ENCODE peak calls at places on chromosome 13, in seven cellular contexts. M, F, G, U, D, J and N are unnamed samples.

GRCh38 chr13:53357582-53357981 is 329.0 kb downstream of the OLFM4 start:
- DNase-seq in M (no peak), F (no peak), G (no peak), U (no peak), D (no peak), J (no peak), N (no peak)

GRCh38 chr13:57409656-57410055 is 221.9 kb upstream of the PCDH17 start:
- DNase-seq in M (no peak), F (no peak), G (no peak), U (no peak), D (no peak), J (no peak), N (no peak)

GRCh38 chr13:25200783-25201182 is 28.7 kb upstream of the AMER2 start:
- DNase-seq in M (no peak), F (no peak), G (no peak), U (peak), D (no peak), J (no peak), N (no peak)

GRCh38 chr13:28637714-28638355 is 21.1 kb upstream of the POMP start:
- DNase-seq in M (no peak), F (no peak), G (no peak), U (no peak), D (no peak), J (no peak), N (no peak)

GRCh38 chr13:97109841-97110492 is 112.2 kb upstream of the MBNL2 start:
- DNase-seq in M (peak), F (peak), G (peak), U (peak), D (peak), J (peak), N (no peak)

GRCh38 chr13:22883262-22883840 is 297.4 kb upstream of the SGCG start:
- DNase-seq in M (no peak), F (no peak), G (no peak), U (no peak), D (no peak), J (no peak), N (no peak)

GRCh38 chr13:113097651-113098050 is 7.9 kb upstream of the F7 start:
- DNase-seq in M (no peak), F (no peak), G (no peak), U (no peak), D (no peak), J (no peak), N (no peak)

GRCh38 chr13:113298001-113298945 is 1.2 kb downstream of the LAMP1 start:
- DNase-seq in M (no peak), F (no peak), G (no peak), U (no peak), D (no peak), J (no peak), N (no peak)

GRCh38 chr13:111491659-111492058 is 171.2 kb downstream of the TEX29 start:
- DNase-seq in M (no peak), F (no peak), G (no peak), U (no peak), D (no peak), J (no peak), N (no peak)

GRCh38 chr13:28753208-28753892 is 34.6 kb upstream of the SLC46A3 start:
- DNase-seq in M (no peak), F (peak), G (peak), U (peak), D (no peak), J (peak), N (no peak)

GRCh38 chr13:91346848-91347211 is 657 bp upstream of the MIR17HG start:
- DNase-seq in M (no peak), F (peak), G (peak), U (no peak), D (peak), J (no peak), N (no peak)

GRCh38 chr13:105363747-105364177 is 1171.7 kb downstream of the EFNB2 start:
- DNase-seq in M (no peak), F (no peak), G (no peak), U (no peak), D (no peak), J (no peak), N (no peak)

GRCh38 chr13:21130116-21130515 is 46.2 kb downstream of the SKA3 start:
- DNase-seq in M (no peak), F (no peak), G (no peak), U (no peak), D (no peak), J (no peak), N (no peak)

GRCh38 chr13:31756346-31756745 is 17.0 kb downstream of the RXFP2 start:
- DNase-seq in M (no peak), F (no peak), G (no peak), U (peak), D (no peak), J (no peak), N (no peak)

GRCh38 chr13:20993661-20994440 is 67.5 kb downstream of the LATS2 start:
- DNase-seq in M (no peak), F (no peak), G (no peak), U (peak), D (no peak), J (no peak), N (no peak)

GRCh38 chr13:37531054-37531453 is 67.5 kb downstream of the POSTN start:
- DNase-seq in M (no peak), F (no peak), G (no peak), U (peak), D (no peak), J (no peak), N (no peak)

GRCh38 chr13:68099616-68100015 is 869.5 kb upstream of the PCDH9 start:
- DNase-seq in M (no peak), F (no peak), G (peak), U (peak), D (no peak), J (no peak), N (no peak)

GRCh38 chr13:45122941-45123340 is 2.6 kb downstream of the GTF2F2 start:
- DNase-seq in M (no peak), F (no peak), G (no peak), U (no peak), D (no peak), J (no peak), N (no peak)

GRCh38 chr13:45121421-45121820 is 1.1 kb downstream of the GTF2F2 start:
- DNase-seq in M (no peak), F (no peak), G (peak), U (peak), D (no peak), J (no peak), N (no peak)

GRCh38 chr13:45119469-45119989 is 781 bp upstream of the GTF2F2 start:
- DNase-seq in M (no peak), F (no peak), G (no peak), U (peak), D (no peak), J (peak), N (no peak)

GRCh38 chr13:45120967-45121366 is 657 bp downstream of the GTF2F2 start:
- DNase-seq in M (no peak), F (no peak), G (no peak), U (no peak), D (no peak), J (no peak), N (no peak)

GRCh38 chr13:45119990-45120864 is at the start of gene GTF2F2:
- DNase-seq in M (peak), F (peak), G (peak), U (peak), D (peak), J (peak), N (no peak)
- TF ChIP-seq POLR2A in M (no peak), F (peak), G (peak), U (peak), D (no peak), J (peak), N (peak)

GRCh38 chr13:50912851-50913250 is 3.3 kb downstream of the RNASEH2B start:
- DNase-seq in M (no peak), F (no peak), G (no peak), U (peak), D (no peak), J (no peak), N (no peak)
- H3K4me3 ChIP-seq in M (no peak), F (no peak), G (no peak), U (no peak), D (no peak), J (no peak), N (no peak)

DNA sequence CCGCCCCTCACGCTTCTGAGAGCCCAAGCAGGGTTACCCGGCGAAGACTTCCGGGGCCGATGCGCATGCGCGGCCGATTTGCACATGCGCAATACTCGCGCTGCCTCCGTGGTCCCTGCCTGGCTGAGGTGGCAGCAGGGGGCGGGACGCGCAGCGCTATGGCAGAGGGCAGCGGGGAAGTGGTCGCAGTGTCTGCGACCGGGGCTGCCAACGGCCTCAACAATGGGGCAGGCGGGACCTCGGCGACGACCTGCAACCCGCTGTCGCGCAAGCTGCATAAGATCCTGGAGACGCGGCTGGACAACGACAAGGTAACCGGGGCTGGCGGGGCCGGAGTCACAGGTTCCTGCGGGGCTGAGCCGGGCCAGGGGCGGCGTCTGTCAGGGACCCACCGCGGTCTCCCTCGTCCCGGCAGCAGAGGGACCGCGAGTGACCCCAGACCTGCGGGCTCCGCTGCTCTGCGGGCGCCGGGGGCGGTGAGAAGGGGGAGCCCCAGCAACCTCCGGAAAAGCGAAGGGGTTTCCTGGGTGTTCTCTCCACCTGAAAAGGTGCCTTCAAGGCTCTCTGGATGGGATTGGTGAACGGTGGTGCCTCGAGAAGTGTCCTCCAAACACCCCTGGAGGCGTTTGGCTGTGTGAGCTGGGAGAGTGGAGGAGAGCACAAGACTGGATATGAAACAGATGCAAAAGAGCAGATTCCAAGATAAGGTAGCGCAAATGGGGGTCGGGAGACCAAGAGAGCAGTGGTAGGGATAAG is at the start of gene COG6:
- DNase-seq in M (peak), F (peak), G (peak), U (peak), D (peak), J (peak), N (peak)
- TF ChIP-seq POLR2A in M (no peak), F (peak), G (peak), U (peak), D (no peak), J (peak), N (no peak)

GRCh38 chr13:51557423-51557822 is 26.8 kb upstream of the WDFY2 start:
- DNase-seq in M (no peak), F (no peak), G (no peak), U (no peak), D (no peak), J (no peak), N (no peak)
- H3K4me3 ChIP-seq in M (no peak), F (no peak), G (no peak), U (no peak), D (no peak), J (no peak), N (peak)